ENCODE peak calls at places on chromosome 6, in six cellular contexts. One of them, this sample, is unnamed.

GRCh38 chr6:43838276-43839036 is 68.4 kb downstream of the VEGFA start:
- DNase-seq in mesothelial cell of epicardium: no peak
- DNase-seq in HFFc6: peak
- DNase-seq in choroid plexus epithelial cell: peak
- DNase-seq in fibroblast of mammary gland: peak
- DNase-seq in neural crest cell: no peak
- DNase-seq in this sample: no peak

GRCh38 chr6:114092943-114093342 is 122.0 kb upstream of the HDAC2 start:
- DNase-seq in HFFc6: no peak
- DNase-seq in mesothelial cell of epicardium: no peak
- DNase-seq in neural crest cell: no peak
- DNase-seq in fibroblast of mammary gland: no peak
- DNase-seq in choroid plexus epithelial cell: no peak
- DNase-seq in this sample: no peak

GRCh38 chr6:156776470-156776840 is 723 bp upstream of the ARID1B start:
- DNase-seq in HFFc6: peak
- DNase-seq in neural crest cell: no peak
- DNase-seq in fibroblast of mammary gland: peak
- DNase-seq in choroid plexus epithelial cell: peak
- DNase-seq in mesothelial cell of epicardium: no peak
- DNase-seq in this sample: no peak

GRCh38 chr6:132020138-132020551 is 69.0 kb upstream of the CCN2 start:
- DNase-seq in fibroblast of mammary gland: peak
- DNase-seq in mesothelial cell of epicardium: no peak
- DNase-seq in neural crest cell: no peak
- DNase-seq in HFFc6: no peak
- DNase-seq in choroid plexus epithelial cell: peak
- DNase-seq in this sample: no peak

GRCh38 chr6:54112171-54112650 is 968 bp downstream of the MLIP start:
- DNase-seq in neural crest cell: no peak
- DNase-seq in HFFc6: no peak
- DNase-seq in choroid plexus epithelial cell: peak
- DNase-seq in mesothelial cell of epicardium: no peak
- DNase-seq in fibroblast of mammary gland: no peak
- DNase-seq in this sample: no peak

GRCh38 chr6:127332383-127332961 is 10.9 kb downstream of the ECHDC1 start:
- DNase-seq in mesothelial cell of epicardium: no peak
- DNase-seq in choroid plexus epithelial cell: no peak
- DNase-seq in HFFc6: no peak
- DNase-seq in fibroblast of mammary gland: no peak
- DNase-seq in neural crest cell: no peak
- DNase-seq in this sample: no peak

GRCh38 chr6:71288228-71289038 is at the start of gene OGFRL1:
- DNase-seq in fibroblast of mammary gland: peak
- DNase-seq in choroid plexus epithelial cell: peak
- DNase-seq in mesothelial cell of epicardium: peak
- DNase-seq in neural crest cell: peak
- DNase-seq in HFFc6: peak
- DNase-seq in this sample: peak

GRCh38 chr6:16355699-16356481 is 117.5 kb downstream of the GMPR start:
- DNase-seq in neural crest cell: no peak
- DNase-seq in HFFc6: peak
- DNase-seq in mesothelial cell of epicardium: no peak
- DNase-seq in choroid plexus epithelial cell: peak
- DNase-seq in fibroblast of mammary gland: peak
- DNase-seq in this sample: no peak

GRCh38 chr6:4664117-4664626 is 112.0 kb upstream of the CDYL start:
- DNase-seq in mesothelial cell of epicardium: no peak
- DNase-seq in choroid plexus epithelial cell: peak
- DNase-seq in fibroblast of mammary gland: peak
- DNase-seq in neural crest cell: no peak
- DNase-seq in HFFc6: peak
- DNase-seq in this sample: no peak

GRCh38 chr6:33091957-33092356 is 16.2 kb downstream of the HLA-DPB1 start:
- DNase-seq in mesothelial cell of epicardium: no peak
- DNase-seq in choroid plexus epithelial cell: no peak
- DNase-seq in neural crest cell: no peak
- DNase-seq in fibroblast of mammary gland: no peak
- DNase-seq in HFFc6: no peak
- DNase-seq in this sample: peak

GRCh38 chr6:2197177-2197671 is 48.2 kb downstream of the GMDS start:
- DNase-seq in HFFc6: no peak
- DNase-seq in fibroblast of mammary gland: peak
- DNase-seq in mesothelial cell of epicardium: no peak
- DNase-seq in neural crest cell: no peak
- DNase-seq in choroid plexus epithelial cell: peak
- DNase-seq in this sample: no peak

GRCh38 chr6:167569041-167569805 is 244.3 kb downstream of the TTLL2 start:
- DNase-seq in choroid plexus epithelial cell: no peak
- DNase-seq in HFFc6: no peak
- DNase-seq in neural crest cell: no peak
- DNase-seq in fibroblast of mammary gland: no peak
- DNase-seq in mesothelial cell of epicardium: no peak
- DNase-seq in this sample: no peak

GRCh38 chr6:157682856-157683481 is 140.1 kb upstream of the SNX9 start:
- DNase-seq in HFFc6: no peak
- DNase-seq in fibroblast of mammary gland: peak
- DNase-seq in mesothelial cell of epicardium: no peak
- DNase-seq in choroid plexus epithelial cell: peak
- DNase-seq in neural crest cell: no peak
- DNase-seq in this sample: no peak

GRCh38 chr6:34595332-34596090 is 39.4 kb upstream of the SPDEF start:
- DNase-seq in fibroblast of mammary gland: peak
- DNase-seq in neural crest cell: no peak
- DNase-seq in choroid plexus epithelial cell: peak
- DNase-seq in mesothelial cell of epicardium: no peak
- DNase-seq in HFFc6: peak
- DNase-seq in this sample: no peak

GRCh38 chr6:157909282-157909664 is 72.4 kb upstream of the SYNJ2 start:
- DNase-seq in choroid plexus epithelial cell: no peak
- DNase-seq in neural crest cell: no peak
- DNase-seq in mesothelial cell of epicardium: no peak
- DNase-seq in HFFc6: no peak
- DNase-seq in fibroblast of mammary gland: no peak
- DNase-seq in this sample: no peak

GRCh38 chr6:134714113-134714512 is 235.8 kb downstream of the ALDH8A1 start:
- DNase-seq in neural crest cell: no peak
- DNase-seq in choroid plexus epithelial cell: no peak
- DNase-seq in HFFc6: no peak
- DNase-seq in fibroblast of mammary gland: no peak
- DNase-seq in mesothelial cell of epicardium: no peak
- DNase-seq in this sample: no peak

GRCh38 chr6:51965222-51965801 is 122.1 kb downstream of the PKHD1 start:
- DNase-seq in choroid plexus epithelial cell: no peak
- DNase-seq in mesothelial cell of epicardium: no peak
- DNase-seq in fibroblast of mammary gland: no peak
- DNase-seq in neural crest cell: no peak
- DNase-seq in HFFc6: no peak
- DNase-seq in this sample: no peak

GRCh38 chr6:14499804-14500203 is 382.2 kb downstream of the CD83 start:
- DNase-seq in mesothelial cell of epicardium: peak
- DNase-seq in fibroblast of mammary gland: peak
- DNase-seq in HFFc6: peak
- DNase-seq in choroid plexus epithelial cell: peak
- DNase-seq in neural crest cell: no peak
- DNase-seq in this sample: no peak

GRCh38 chr6:46325561-46326525 is 155.1 kb upstream of the ENPP5 start:
- DNase-seq in HFFc6: no peak
- DNase-seq in choroid plexus epithelial cell: peak
- DNase-seq in neural crest cell: no peak
- DNase-seq in mesothelial cell of epicardium: no peak
- DNase-seq in fibroblast of mammary gland: peak
- DNase-seq in this sample: no peak

GRCh38 chr6:132598473-132598872 is 8.9 kb upstream of the TAAR5 start:
- DNase-seq in mesothelial cell of epicardium: no peak
- DNase-seq in neural crest cell: no peak
- DNase-seq in fibroblast of mammary gland: no peak
- DNase-seq in HFFc6: no peak
- DNase-seq in choroid plexus epithelial cell: no peak
- DNase-seq in this sample: no peak

GRCh38 chr6:20483902-20484497 is 50.3 kb upstream of the CDKAL1 start:
- DNase-seq in mesothelial cell of epicardium: no peak
- DNase-seq in HFFc6: no peak
- DNase-seq in fibroblast of mammary gland: peak
- DNase-seq in neural crest cell: no peak
- DNase-seq in choroid plexus epithelial cell: peak
- DNase-seq in this sample: no peak

GRCh38 chr6:133408543-133408942 is 167.4 kb downstream of the EYA4 start:
- DNase-seq in mesothelial cell of epicardium: no peak
- DNase-seq in fibroblast of mammary gland: peak
- DNase-seq in HFFc6: no peak
- DNase-seq in choroid plexus epithelial cell: no peak
- DNase-seq in neural crest cell: no peak
- DNase-seq in this sample: no peak

GRCh38 chr6:5126214-5126613 is 41.1 kb downstream of the PPP1R3G start:
- DNase-seq in mesothelial cell of epicardium: no peak
- DNase-seq in neural crest cell: no peak
- DNase-seq in HFFc6: peak
- DNase-seq in fibroblast of mammary gland: no peak
- DNase-seq in choroid plexus epithelial cell: peak
- DNase-seq in this sample: no peak

GRCh38 chr6:34656378-34657036 is 40.1 kb downstream of the ILRUN start:
- DNase-seq in mesothelial cell of epicardium: no peak
- DNase-seq in choroid plexus epithelial cell: peak
- DNase-seq in neural crest cell: no peak
- DNase-seq in HFFc6: peak
- DNase-seq in fibroblast of mammary gland: peak
- DNase-seq in this sample: no peak

GRCh38 chr6:170205126-170205525 is 85.8 kb downstream of the DLL1 start:
- DNase-seq in HFFc6: no peak
- DNase-seq in mesothelial cell of epicardium: no peak
- DNase-seq in choroid plexus epithelial cell: no peak
- DNase-seq in neural crest cell: no peak
- DNase-seq in fibroblast of mammary gland: no peak
- DNase-seq in this sample: no peak

GRCh38 chr6:108902389-108902792 is 54.2 kb downstream of the ARMC2 start:
- DNase-seq in fibroblast of mammary gland: peak
- DNase-seq in choroid plexus epithelial cell: peak
- DNase-seq in neural crest cell: no peak
- DNase-seq in HFFc6: no peak
- DNase-seq in mesothelial cell of epicardium: no peak
- DNase-seq in this sample: no peak

DNA sequence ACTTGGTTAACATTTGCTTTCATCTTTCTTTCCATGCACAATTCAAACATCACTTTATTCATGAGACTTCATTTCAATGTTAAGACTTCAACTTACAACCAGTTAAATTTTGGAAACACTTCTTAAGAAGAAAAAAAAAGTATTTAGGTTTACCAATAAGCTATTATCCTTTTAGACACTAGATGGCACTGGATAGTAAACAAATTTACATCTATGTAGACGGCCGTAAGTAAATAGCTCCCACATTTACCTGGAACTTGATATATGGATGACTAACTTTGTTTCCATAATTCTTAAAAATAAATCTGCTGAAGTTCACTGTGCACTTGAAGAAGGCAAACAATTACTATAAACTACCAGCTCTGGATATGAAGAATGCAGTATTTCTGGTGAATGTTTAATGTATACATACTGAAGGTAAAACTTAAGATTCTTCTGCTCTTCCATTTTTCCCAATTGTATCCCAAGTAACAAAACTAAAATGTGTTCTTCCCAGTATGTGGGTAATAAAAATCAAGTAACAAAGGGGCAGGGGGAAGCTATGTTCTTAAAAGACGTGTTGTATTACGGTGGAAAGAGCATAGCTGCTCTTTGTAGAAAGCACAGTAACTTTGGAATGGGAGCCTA is 130.6 kb upstream of the C6orf118 start:
- DNase-seq in mesothelial cell of epicardium: no peak
- DNase-seq in neural crest cell: no peak
- DNase-seq in HFFc6: peak
- DNase-seq in choroid plexus epithelial cell: peak
- DNase-seq in fibroblast of mammary gland: peak
- DNase-seq in this sample: no peak
- TF ChIP-seq CTCF in mesothelial cell of epicardium: peak
- TF ChIP-seq CTCF in neural crest cell: peak
- TF ChIP-seq CTCF in HFFc6: peak
- TF ChIP-seq CTCF in choroid plexus epithelial cell: peak
- TF ChIP-seq CTCF in fibroblast of mammary gland: peak
- TF ChIP-seq CTCF in this sample: no peak

GRCh38 chr6:168885196-168885595 is 368.4 kb downstream of the THBS2 start:
- DNase-seq in choroid plexus epithelial cell: no peak
- DNase-seq in HFFc6: no peak
- DNase-seq in mesothelial cell of epicardium: no peak
- DNase-seq in neural crest cell: no peak
- DNase-seq in fibroblast of mammary gland: no peak
- DNase-seq in this sample: no peak

GRCh38 chr6:168886306-168886854 is 367.3 kb downstream of the THBS2 start:
- DNase-seq in fibroblast of mammary gland: no peak
- DNase-seq in neural crest cell: no peak
- DNase-seq in choroid plexus epithelial cell: no peak
- DNase-seq in HFFc6: no peak
- DNase-seq in mesothelial cell of epicardium: no peak
- DNase-seq in this sample: no peak

GRCh38 chr6:168884646-168885086 is 369.0 kb downstream of the THBS2 start:
- DNase-seq in mesothelial cell of epicardium: peak
- DNase-seq in neural crest cell: peak
- DNase-seq in fibroblast of mammary gland: peak
- DNase-seq in choroid plexus epithelial cell: peak
- DNase-seq in HFFc6: no peak
- DNase-seq in this sample: peak

GRCh38 chr6:168886964-168887363 is 366.7 kb downstream of the THBS2 start:
- DNase-seq in fibroblast of mammary gland: no peak
- DNase-seq in neural crest cell: no peak
- DNase-seq in choroid plexus epithelial cell: no peak
- DNase-seq in HFFc6: no peak
- DNase-seq in mesothelial cell of epicardium: no peak
- DNase-seq in this sample: no peak

DNA sequence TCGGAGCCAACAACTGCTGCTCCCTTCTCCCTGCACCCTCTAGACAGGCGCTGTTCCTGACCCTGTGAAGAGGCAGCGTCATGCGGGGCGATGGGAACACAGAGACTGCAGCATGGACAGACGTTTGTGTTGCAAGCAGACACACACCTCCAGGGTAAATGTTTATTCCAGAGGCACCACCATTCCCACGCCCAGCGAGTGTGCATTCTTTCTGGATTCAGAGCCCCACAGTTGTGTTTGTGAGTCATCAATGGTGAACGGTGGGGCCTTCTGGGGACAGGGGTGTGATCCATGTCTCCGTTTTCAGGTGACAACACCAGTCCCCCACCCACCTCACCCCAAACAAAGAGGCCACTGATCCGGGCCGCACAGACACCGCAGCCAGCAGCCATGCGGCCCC is 367.9 kb downstream of the THBS2 start:
- DNase-seq in HFFc6: no peak
- DNase-seq in choroid plexus epithelial cell: no peak
- DNase-seq in fibroblast of mammary gland: no peak
- DNase-seq in mesothelial cell of epicardium: no peak
- DNase-seq in neural crest cell: no peak
- DNase-seq in this sample: no peak
- TF ChIP-seq CTCF in HFFc6: no peak
- TF ChIP-seq CTCF in choroid plexus epithelial cell: no peak
- TF ChIP-seq CTCF in fibroblast of mammary gland: no peak
- TF ChIP-seq CTCF in mesothelial cell of epicardium: no peak
- TF ChIP-seq CTCF in neural crest cell: no peak
- TF ChIP-seq CTCF in this sample: no peak

GRCh38 chr6:116633685-116634084 is 17.4 kb downstream of the RSPH4A start:
- DNase-seq in choroid plexus epithelial cell: peak
- DNase-seq in fibroblast of mammary gland: peak
- DNase-seq in HFFc6: no peak
- DNase-seq in neural crest cell: no peak
- DNase-seq in mesothelial cell of epicardium: no peak
- DNase-seq in this sample: no peak
- TF ChIP-seq CTCF in choroid plexus epithelial cell: peak
- TF ChIP-seq CTCF in fibroblast of mammary gland: no peak
- TF ChIP-seq CTCF in HFFc6: peak
- TF ChIP-seq CTCF in neural crest cell: peak
- TF ChIP-seq CTCF in mesothelial cell of epicardium: no peak
- TF ChIP-seq CTCF in this sample: no peak

GRCh38 chr6:79431469-79431868 is 105.8 kb downstream of the LCA5 start:
- DNase-seq in fibroblast of mammary gland: no peak
- DNase-seq in neural crest cell: no peak
- DNase-seq in HFFc6: no peak
- DNase-seq in choroid plexus epithelial cell: no peak
- DNase-seq in mesothelial cell of epicardium: no peak
- DNase-seq in this sample: no peak
- TF ChIP-seq CTCF in fibroblast of mammary gland: peak
- TF ChIP-seq CTCF in neural crest cell: peak
- TF ChIP-seq CTCF in HFFc6: peak
- TF ChIP-seq CTCF in choroid plexus epithelial cell: peak
- TF ChIP-seq CTCF in mesothelial cell of epicardium: peak
- TF ChIP-seq CTCF in this sample: no peak

This sample was measured in natural killer cell.